ENCODE peak calls at places on chromosomes 3 and 15, in four cellular contexts. C is activated naive CD4-positive, alpha-beta T cell; X is NAMALWA; U is AG10803. Q is an unnamed sample.

GRCh38 chr3:184526158-184526483 is 35.5 kb upstream of the EPHB3 start:
- DNase-seq in C (no peak), X (no peak), U (no peak), Q (no peak)

GRCh38 chr3:141690366-141691072 is 47.6 kb upstream of the RNF7 start:
- DNase-seq in X (no peak), C (no peak), U (no peak), Q (no peak)

GRCh38 chr3:188076176-188076575 is 77.8 kb upstream of the LPP start:
- DNase-seq in X (no peak), U (no peak), C (no peak), Q (no peak)

GRCh38 chr3:98980915-98981596 is 79.6 kb upstream of the DCBLD2 start:
- DNase-seq in X (no peak), C (no peak), U (peak), Q (no peak)

GRCh38 chr15:31297880-31298456 is 28.7 kb upstream of the KLF13 start:
- DNase-seq in C (no peak), X (no peak), U (no peak), Q (no peak)

GRCh38 chr15:30962079-30962478 is 29.3 kb downstream of the MTMR10 start:
- DNase-seq in U (no peak), X (no peak), C (no peak), Q (no peak)

GRCh38 chr3:151816091-151816604 is 2.2 kb downstream of the AADAC start:
- DNase-seq in U (peak), C (no peak), X (no peak), Q (no peak)

GRCh38 chr3:126340081-126340511 is 17.1 kb downstream of the KLF15 start:
- DNase-seq in C (no peak), X (no peak), U (peak), Q (peak)

GRCh38 chr3:40196966-40197365 is 112.5 kb upstream of the EIF1B start:
- DNase-seq in X (no peak), C (no peak), U (no peak), Q (no peak)

GRCh38 chr15:86857701-86858100 is 778.0 kb downstream of the AGBL1 start:
- DNase-seq in X (no peak), C (no peak), U (no peak), Q (no peak)

GRCh38 chr15:81589671-81590070 is 215.7 kb upstream of the TMC3 start:
- DNase-seq in U (no peak), C (no peak), X (no peak), Q (no peak)

GRCh38 chr3:109607897-109608296 is 270.6 kb upstream of the DPPA4 start:
- DNase-seq in X (no peak), C (no peak), U (no peak), Q (no peak)

GRCh38 chr3:152460936-152461335 is 192.2 kb downstream of the MBNL1 start:
- DNase-seq in C (no peak), X (no peak), U (no peak), Q (peak)

GRCh38 chr3:32120480-32120879 is 14.1 kb downstream of the GPD1L start:
- DNase-seq in U (no peak), C (no peak), X (no peak), Q (no peak)

GRCh38 chr3:195537995-195538394 is 5.1 kb downstream of the PPP1R2 start:
- DNase-seq in C (no peak), U (no peak), X (peak), Q (no peak)

GRCh38 chr3:11350374-11350773 is 78.2 kb downstream of the ATG7 start:
- DNase-seq in X (no peak), C (no peak), U (no peak), Q (no peak)

GRCh38 chr15:92011611-92012367 is 158.3 kb downstream of the SLCO3A1 start:
- DNase-seq in C (no peak), X (peak), U (peak), Q (no peak)

GRCh38 chr3:61702453-61702852 is 141.1 kb downstream of the PTPRG start:
- DNase-seq in U (no peak), X (no peak), C (no peak), Q (no peak)

GRCh38 chr3:104133004-104133403 is 1233.7 kb upstream of the ALCAM start:
- DNase-seq in U (no peak), X (no peak), C (no peak), Q (no peak)

GRCh38 chr3:72137865-72138861 is 353.2 kb upstream of the PROK2 start:
- DNase-seq in U (no peak), X (no peak), C (no peak), Q (no peak)

GRCh38 chr3:39383913-39384664 is 919 bp downstream of the SLC25A38 start:
- DNase-seq in C (no peak), U (peak), X (peak), Q (peak)

GRCh38 chr3:150775001-150775599 is 12.1 kb upstream of the SIAH2 start:
- DNase-seq in C (no peak), X (no peak), U (peak), Q (no peak)

GRCh38 chr3:12993623-12994356 is 79.4 kb downstream of the IQSEC1 start:
- DNase-seq in U (no peak), X (no peak), C (peak), Q (peak)

GRCh38 chr3:132735589-132735988 is 13.4 kb upstream of the NPHP3 start:
- DNase-seq in X (no peak), C (no peak), U (no peak), Q (no peak)

GRCh38 chr3:186930143-186930638 is at the start of gene ST6GAL1:
- DNase-seq in C (peak), U (no peak), X (peak), Q (peak)

Q was measured in HAP-1.